ENCODE peak calls at places on chromosomes 7 and 10, in nine cellular contexts. One of them, this sample, is unnamed.

GRCh38 chr7:105565190-105565589 is 16.1 kb downstream of the EFCAB10 start:
- DNase-seq in SIG-M5: no peak
- DNase-seq in NCI-H446: no peak
- DNase-seq in dorsolateral prefrontal cortex: no peak
- DNase-seq in NCI-H1694 treated with DMSO at 0.1 percent for 48 hours: no peak
- DNase-seq in H1: no peak
- DNase-seq in activated naive CD4-positive, alpha-beta T cell treated with anti-CD3 and anti-CD28 coated beads for 36 hours: no peak
- DNase-seq in sciatic nerve: no peak
- DNase-seq in stimulated activated CD8-positive, alpha-beta memory T cell treated with anti-CD3 and anti-CD28 coated beads, Interleukin-7, amount 100 ng/mL, for 1 hour: no peak
- DNase-seq in this sample: no peak

GRCh38 chr10:73803680-73804286 is 7.6 kb downstream of the NDST2 start:
- DNase-seq in SIG-M5: no peak
- DNase-seq in NCI-H446: no peak
- DNase-seq in dorsolateral prefrontal cortex: no peak
- DNase-seq in NCI-H1694 treated with DMSO at 0.1 percent for 48 hours: no peak
- DNase-seq in H1: no peak
- DNase-seq in activated naive CD4-positive, alpha-beta T cell treated with anti-CD3 and anti-CD28 coated beads for 36 hours: no peak
- DNase-seq in sciatic nerve: no peak
- DNase-seq in stimulated activated CD8-positive, alpha-beta memory T cell treated with anti-CD3 and anti-CD28 coated beads, Interleukin-7, amount 100 ng/mL, for 1 hour: no peak
- DNase-seq in this sample: no peak

GRCh38 chr10:43259248-43259980 is 7.5 kb downstream of the RASGEF1A start:
- DNase-seq in SIG-M5: no peak
- DNase-seq in NCI-H446: no peak
- DNase-seq in dorsolateral prefrontal cortex: no peak
- DNase-seq in NCI-H1694 treated with DMSO at 0.1 percent for 48 hours: no peak
- DNase-seq in H1: no peak
- DNase-seq in activated naive CD4-positive, alpha-beta T cell treated with anti-CD3 and anti-CD28 coated beads for 36 hours: no peak
- DNase-seq in sciatic nerve: no peak
- DNase-seq in stimulated activated CD8-positive, alpha-beta memory T cell treated with anti-CD3 and anti-CD28 coated beads, Interleukin-7, amount 100 ng/mL, for 1 hour: no peak
- DNase-seq in this sample: no peak

GRCh38 chr10:127913368-127913759 is 6.5 kb downstream of the PTPRE start:
- DNase-seq in SIG-M5: no peak
- DNase-seq in NCI-H446: no peak
- DNase-seq in dorsolateral prefrontal cortex: no peak
- DNase-seq in NCI-H1694 treated with DMSO at 0.1 percent for 48 hours: no peak
- DNase-seq in H1: no peak
- DNase-seq in activated naive CD4-positive, alpha-beta T cell treated with anti-CD3 and anti-CD28 coated beads for 36 hours: no peak
- DNase-seq in sciatic nerve: no peak
- DNase-seq in stimulated activated CD8-positive, alpha-beta memory T cell treated with anti-CD3 and anti-CD28 coated beads, Interleukin-7, amount 100 ng/mL, for 1 hour: no peak
- DNase-seq in this sample: no peak

GRCh38 chr7:96198047-96198636 is 123.8 kb downstream of the SLC25A13 start:
- DNase-seq in SIG-M5: no peak
- DNase-seq in NCI-H446: no peak
- DNase-seq in dorsolateral prefrontal cortex: no peak
- DNase-seq in NCI-H1694 treated with DMSO at 0.1 percent for 48 hours: no peak
- DNase-seq in H1: no peak
- DNase-seq in activated naive CD4-positive, alpha-beta T cell treated with anti-CD3 and anti-CD28 coated beads for 36 hours: no peak
- DNase-seq in sciatic nerve: no peak
- DNase-seq in stimulated activated CD8-positive, alpha-beta memory T cell treated with anti-CD3 and anti-CD28 coated beads, Interleukin-7, amount 100 ng/mL, for 1 hour: no peak
- DNase-seq in this sample: no peak

GRCh38 chr7:42071372-42072261 is 165.4 kb downstream of the GLI3 start:
- DNase-seq in SIG-M5: no peak
- DNase-seq in NCI-H446: no peak
- DNase-seq in dorsolateral prefrontal cortex: no peak
- DNase-seq in NCI-H1694 treated with DMSO at 0.1 percent for 48 hours: peak; percentile 3
- DNase-seq in H1: no peak
- DNase-seq in activated naive CD4-positive, alpha-beta T cell treated with anti-CD3 and anti-CD28 coated beads for 36 hours: no peak
- DNase-seq in sciatic nerve: no peak
- DNase-seq in stimulated activated CD8-positive, alpha-beta memory T cell treated with anti-CD3 and anti-CD28 coated beads, Interleukin-7, amount 100 ng/mL, for 1 hour: no peak
- DNase-seq in this sample: no peak

GRCh38 chr7:193538-194256 is 1.3 kb downstream of the FAM20C start:
- DNase-seq in SIG-M5: no peak
- DNase-seq in NCI-H446: no peak
- DNase-seq in dorsolateral prefrontal cortex: no peak
- DNase-seq in NCI-H1694 treated with DMSO at 0.1 percent for 48 hours: no peak
- DNase-seq in H1: no peak
- DNase-seq in activated naive CD4-positive, alpha-beta T cell treated with anti-CD3 and anti-CD28 coated beads for 36 hours: no peak
- DNase-seq in sciatic nerve: no peak
- DNase-seq in stimulated activated CD8-positive, alpha-beta memory T cell treated with anti-CD3 and anti-CD28 coated beads, Interleukin-7, amount 100 ng/mL, for 1 hour: no peak
- DNase-seq in this sample: no peak

GRCh38 chr10:28425431-28425830 is 107.5 kb upstream of the WAC start:
- DNase-seq in SIG-M5: no peak
- DNase-seq in NCI-H446: no peak
- DNase-seq in dorsolateral prefrontal cortex: no peak
- DNase-seq in NCI-H1694 treated with DMSO at 0.1 percent for 48 hours: no peak
- DNase-seq in H1: no peak
- DNase-seq in activated naive CD4-positive, alpha-beta T cell treated with anti-CD3 and anti-CD28 coated beads for 36 hours: no peak
- DNase-seq in sciatic nerve: no peak
- DNase-seq in stimulated activated CD8-positive, alpha-beta memory T cell treated with anti-CD3 and anti-CD28 coated beads, Interleukin-7, amount 100 ng/mL, for 1 hour: no peak
- DNase-seq in this sample: no peak

GRCh38 chr10:102815790-102816549 is 21.2 kb downstream of the CYP17A1 start:
- DNase-seq in SIG-M5: no peak
- DNase-seq in NCI-H446: no peak
- DNase-seq in dorsolateral prefrontal cortex: no peak
- DNase-seq in NCI-H1694 treated with DMSO at 0.1 percent for 48 hours: no peak
- DNase-seq in H1: no peak
- DNase-seq in activated naive CD4-positive, alpha-beta T cell treated with anti-CD3 and anti-CD28 coated beads for 36 hours: no peak
- DNase-seq in sciatic nerve: no peak
- DNase-seq in stimulated activated CD8-positive, alpha-beta memory T cell treated with anti-CD3 and anti-CD28 coated beads, Interleukin-7, amount 100 ng/mL, for 1 hour: no peak
- DNase-seq in this sample: no peak

GRCh38 chr10:98251399-98251798 is 16.6 kb downstream of the LOXL4 start:
- DNase-seq in SIG-M5: no peak
- DNase-seq in NCI-H446: no peak
- DNase-seq in dorsolateral prefrontal cortex: no peak
- DNase-seq in NCI-H1694 treated with DMSO at 0.1 percent for 48 hours: no peak
- DNase-seq in H1: no peak
- DNase-seq in activated naive CD4-positive, alpha-beta T cell treated with anti-CD3 and anti-CD28 coated beads for 36 hours: no peak
- DNase-seq in sciatic nerve: no peak
- DNase-seq in stimulated activated CD8-positive, alpha-beta memory T cell treated with anti-CD3 and anti-CD28 coated beads, Interleukin-7, amount 100 ng/mL, for 1 hour: no peak
- DNase-seq in this sample: no peak

GRCh38 chr7:30269398-30269964 is 14.9 kb upstream of the ZNRF2 start:
- DNase-seq in SIG-M5: no peak
- DNase-seq in NCI-H446: no peak
- DNase-seq in dorsolateral prefrontal cortex: no peak
- DNase-seq in NCI-H1694 treated with DMSO at 0.1 percent for 48 hours: no peak
- DNase-seq in H1: peak; percentile 17
- DNase-seq in activated naive CD4-positive, alpha-beta T cell treated with anti-CD3 and anti-CD28 coated beads for 36 hours: no peak
- DNase-seq in sciatic nerve: no peak
- DNase-seq in stimulated activated CD8-positive, alpha-beta memory T cell treated with anti-CD3 and anti-CD28 coated beads, Interleukin-7, amount 100 ng/mL, for 1 hour: no peak
- DNase-seq in this sample: no peak